ENCODE peak calls at places on chromosomes 11 and 22, in five cellular contexts. G, X, S, U and K are unnamed samples.

GRCh38 chr22:38943181-38943580 is 14.2 kb upstream of the APOBEC3A start:
- DNase-seq in G (no peak), X (no peak), S (no peak), U (no peak), K (no peak)

GRCh38 chr11:119338318-119338890 is 2.3 kb downstream of the C1QTNF5 start:
- DNase-seq in G (peak; percentile 67), X (peak; percentile 84), S (peak; percentile 51), U (peak; percentile 67), K (peak; percentile 80)

GRCh38 chr11:33893711-33894401 is 2.0 kb upstream of the LMO2 start:
- DNase-seq in G (peak; percentile 60), X (no peak), S (no peak), U (peak; percentile 37), K (no peak)

GRCh38 chr11:35391922-35392813 is 27.2 kb downstream of the SLC1A2 start:
- DNase-seq in G (peak; percentile 82), X (peak; percentile 78), S (peak; percentile 45), U (peak; percentile 79), K (peak; percentile 95)

GRCh38 chr22:28424427-28425080 is 255.1 kb downstream of the TTC28 start:
- DNase-seq in G (no peak), X (peak; percentile 87), S (no peak), U (peak; percentile 66), K (no peak)

GRCh38 chr11:116776522-116776984 is 3.8 kb upstream of the BUD13 start:
- DNase-seq in G (no peak), X (peak; percentile 18), S (no peak), U (no peak), K (no peak)

GRCh38 chr22:45240810-45241631 is at the start of gene KIAA0930:
- DNase-seq in G (peak; percentile 80), X (peak; percentile 86), S (peak; percentile 49), U (peak; percentile 55), K (peak; percentile 77)

GRCh38 chr22:47162865-47163264 is 400.4 kb downstream of the TBC1D22A start:
- DNase-seq in G (no peak), X (no peak), S (no peak), U (no peak), K (no peak)

GRCh38 chr11:16749666-16750065 is 11.2 kb downstream of the C11orf58 start:
- DNase-seq in G (no peak), X (no peak), S (no peak), U (no peak), K (no peak)

GRCh38 chr22:30317778-30318177 is 9.0 kb downstream of the TBC1D10A start:
- DNase-seq in G (no peak), X (no peak), S (no peak), U (no peak), K (no peak)